ENCODE peak calls at places on chromosomes 13 and 19, in nine cellular contexts. A, W, T, G, H, C, F, R and X are unnamed samples.

GRCh38 chr19:42879613-42880012 is at the start of gene PSG1:
- DNase-seq in T (no peak), A (no peak), G (no peak), W (no peak), C (no peak), R (no peak), H (no peak), F (no peak), X (no peak)

GRCh38 chr13:109627649-109628048 is 158.7 kb downstream of the IRS2 start:
- DNase-seq in T (no peak), R (no peak), H (no peak), A (no peak), W (no peak), G (no peak), F (no peak), C (no peak), X (no peak)

GRCh38 chr13:94249512-94249911 is 230.0 kb downstream of the DCT start:
- DNase-seq in G (no peak), T (no peak), C (no peak), F (no peak), R (no peak), H (no peak), W (no peak), A (no peak), X (peak)

GRCh38 chr13:101988140-101988539 is 413.7 kb downstream of the FGF14 start:
- DNase-seq in A (no peak), H (no peak), T (no peak), W (no peak), C (no peak), G (no peak), F (no peak), R (no peak), X (no peak)

GRCh38 chr19:49486710-49487276 is 615 bp upstream of the RPL13A start:
- DNase-seq in A (no peak), T (no peak), C (no peak), F (no peak), R (no peak), H (no peak), G (no peak), W (no peak), X (no peak)

GRCh38 chr19:48633148-48634035 is 3.8 kb downstream of the DBP start:
- DNase-seq in C (no peak), G (no peak), W (peak), H (no peak), F (no peak), R (no peak), A (no peak), T (peak), X (no peak)

GRCh38 chr13:49540552-49540951 is 44.8 kb downstream of the PHF11 start:
- DNase-seq in T (peak), H (no peak), F (no peak), G (peak), R (no peak), A (peak), W (no peak), C (no peak), X (peak)

GRCh38 chr13:59391696-59392095 is 772.0 kb downstream of the DIAPH3 start:
- DNase-seq in T (peak), R (peak), C (peak), W (peak), G (peak), A (peak), H (no peak), F (peak), X (peak)

GRCh38 chr19:27925202-27925601 is 1287.7 kb downstream of the UQCRFS1 start:
- DNase-seq in A (no peak), W (no peak), C (no peak), T (no peak), H (no peak), R (no peak), G (no peak), F (no peak), X (no peak)

GRCh38 chr13:52010890-52011689 is at the start of gene ATP7B:
- DNase-seq in H (no peak), G (peak), A (no peak), T (peak), R (peak), C (no peak), W (peak), F (no peak), X (no peak)

GRCh38 chr19:12880551-12881171 is 588 bp downstream of the DNASE2 start:
- DNase-seq in A (peak), G (peak), W (peak), F (peak), H (peak), R (peak), T (peak), C (no peak), X (no peak)

GRCh38 chr19:5593245-5593962 is 25.7 kb upstream of the TINCR start:
- DNase-seq in C (no peak), H (no peak), W (no peak), R (no peak), A (no peak), T (no peak), G (no peak), F (no peak), X (no peak)

GRCh38 chr19:33794578-33795369 is 1.9 kb upstream of the KCTD15 start:
- DNase-seq in T (no peak), H (peak), W (no peak), R (no peak), C (no peak), F (no peak), A (peak), G (peak), X (no peak)

GRCh38 chr13:95530178-95530577 is 22.3 kb upstream of the CLDN10 start:
- DNase-seq in R (no peak), A (no peak), G (peak), C (peak), F (no peak), W (no peak), T (no peak), H (no peak), X (peak)

GRCh38 chr19:49652723-49653465 is 10.9 kb downstream of the SCAF1 start:
- DNase-seq in A (no peak), W (no peak), T (no peak), G (no peak), C (no peak), F (no peak), H (no peak), R (no peak), X (no peak)

GRCh38 chr19:45293682-45294081 is 29.0 kb downstream of the CKM start:
- DNase-seq in H (no peak), F (no peak), W (no peak), A (no peak), C (no peak), R (no peak), T (no peak), G (no peak), X (no peak)

GRCh38 chr19:18712981-18713380 is 29.5 kb downstream of the CRTC1 start:
- DNase-seq in A (no peak), H (no peak), G (no peak), F (no peak), W (peak), C (no peak), T (no peak), R (no peak), X (no peak)

GRCh38 chr13:66462187-66462586 is 767.9 kb downstream of the PCDH9 start:
- DNase-seq in W (no peak), F (no peak), A (no peak), C (no peak), H (no peak), R (no peak), G (no peak), T (no peak), X (no peak)